ENCODE peak calls at places on chromosomes 12 and 14, in five cellular contexts. One of them, this sample, is unnamed.

GRCh38 chr12:109741286-109741969 is 27.8 kb downstream of the FAM222A start:
- DNase-seq in choroid plexus epithelial cell: no peak
- DNase-seq in AG20443: no peak
- DNase-seq in GOT3: no peak
- DNase-seq in MM.1S: no peak
- DNase-seq in this sample: no peak

GRCh38 chr14:103724116-103724515 is 8.5 kb downstream of the ZFYVE21 start:
- DNase-seq in GOT3: no peak
- DNase-seq in AG20443: peak
- DNase-seq in MM.1S: no peak
- DNase-seq in choroid plexus epithelial cell: peak
- DNase-seq in this sample: no peak

GRCh38 chr12:122244565-122245371 is 18.9 kb upstream of the DIABLO start:
- DNase-seq in choroid plexus epithelial cell: no peak
- DNase-seq in MM.1S: no peak
- DNase-seq in GOT3: no peak
- DNase-seq in AG20443: no peak
- DNase-seq in this sample: no peak

GRCh38 chr14:104515811-104516780 is 63.5 kb upstream of the C14orf180 start:
- DNase-seq in GOT3: no peak
- DNase-seq in MM.1S: no peak
- DNase-seq in AG20443: no peak
- DNase-seq in choroid plexus epithelial cell: no peak
- DNase-seq in this sample: no peak

GRCh38 chr14:76918751-76919421 is 92.7 kb downstream of the LRRC74A start:
- DNase-seq in choroid plexus epithelial cell: peak
- DNase-seq in GOT3: peak
- DNase-seq in AG20443: peak
- DNase-seq in MM.1S: no peak
- DNase-seq in this sample: no peak

GRCh38 chr12:106342397-106343212 is 14.9 kb upstream of the POLR3B start:
- DNase-seq in choroid plexus epithelial cell: peak
- DNase-seq in MM.1S: no peak
- DNase-seq in AG20443: peak
- DNase-seq in GOT3: no peak
- DNase-seq in this sample: no peak

GRCh38 chr12:75722714-75723200 is 211.3 kb upstream of the KRR1 start:
- DNase-seq in AG20443: peak
- DNase-seq in GOT3: no peak
- DNase-seq in choroid plexus epithelial cell: peak
- DNase-seq in MM.1S: peak
- DNase-seq in this sample: peak

GRCh38 chr12:96500686-96501085 is 11.3 kb downstream of the CFAP54 start:
- DNase-seq in MM.1S: peak
- DNase-seq in GOT3: no peak
- DNase-seq in AG20443: peak
- DNase-seq in choroid plexus epithelial cell: peak
- DNase-seq in this sample: peak

GRCh38 chr14:30283822-30284446 is 275.0 kb upstream of the G2E3 start:
- DNase-seq in AG20443: peak
- DNase-seq in choroid plexus epithelial cell: peak
- DNase-seq in GOT3: no peak
- DNase-seq in MM.1S: peak
- DNase-seq in this sample: peak

GRCh38 chr14:83706555-83706954 is 1823.4 kb upstream of the FLRT2 start:
- DNase-seq in AG20443: peak
- DNase-seq in MM.1S: no peak
- DNase-seq in GOT3: no peak
- DNase-seq in choroid plexus epithelial cell: peak
- DNase-seq in this sample: no peak

GRCh38 chr14:64387232-64387737 is 868 bp upstream of the MTHFD1 start:
- DNase-seq in GOT3: no peak
- DNase-seq in AG20443: peak
- DNase-seq in choroid plexus epithelial cell: peak
- DNase-seq in MM.1S: no peak
- DNase-seq in this sample: no peak

GRCh38 chr12:2052861-2053674 is at the start of gene CACNA1C:
- DNase-seq in AG20443: peak
- DNase-seq in choroid plexus epithelial cell: peak
- DNase-seq in MM.1S: peak
- DNase-seq in GOT3: peak
- DNase-seq in this sample: peak

GRCh38 chr12:53499261-53500118 is at the start of gene MAP3K12:
- DNase-seq in GOT3: peak
- DNase-seq in AG20443: peak
- DNase-seq in MM.1S: peak
- DNase-seq in choroid plexus epithelial cell: peak
- DNase-seq in this sample: peak

GRCh38 chr12:6215932-6216494 is 15.8 kb downstream of the CD9 start:
- DNase-seq in choroid plexus epithelial cell: peak
- DNase-seq in MM.1S: no peak
- DNase-seq in AG20443: peak
- DNase-seq in GOT3: peak
- DNase-seq in this sample: peak

GRCh38 chr12:113422929-113423669 is 919 bp downstream of the SDSL start:
- DNase-seq in choroid plexus epithelial cell: no peak
- DNase-seq in AG20443: no peak
- DNase-seq in GOT3: no peak
- DNase-seq in MM.1S: no peak
- DNase-seq in this sample: no peak

GRCh38 chr12:43836455-43836989 is 641 bp downstream of the TMEM117 start:
- DNase-seq in MM.1S: peak
- DNase-seq in AG20443: no peak
- DNase-seq in choroid plexus epithelial cell: peak
- DNase-seq in GOT3: no peak
- DNase-seq in this sample: peak

GRCh38 chr12:25063873-25064598 is 115.1 kb upstream of the BCAT1 start:
- DNase-seq in MM.1S: no peak
- DNase-seq in choroid plexus epithelial cell: no peak
- DNase-seq in AG20443: no peak
- DNase-seq in GOT3: no peak
- DNase-seq in this sample: no peak

GRCh38 chr14:64623576-64624165 is 73.9 kb downstream of the PPP1R36 start:
- DNase-seq in AG20443: no peak
- DNase-seq in choroid plexus epithelial cell: no peak
- DNase-seq in GOT3: no peak
- DNase-seq in MM.1S: no peak
- DNase-seq in this sample: no peak

GRCh38 chr14:99633913-99634312 is 11.0 kb upstream of the HHIPL1 start:
- DNase-seq in GOT3: no peak
- DNase-seq in MM.1S: no peak
- DNase-seq in choroid plexus epithelial cell: no peak
- DNase-seq in AG20443: no peak
- DNase-seq in this sample: no peak

GRCh38 chr12:115983226-115983798 is 294.2 kb downstream of the MED13L start:
- DNase-seq in AG20443: peak
- DNase-seq in choroid plexus epithelial cell: no peak
- DNase-seq in MM.1S: no peak
- DNase-seq in GOT3: no peak
- DNase-seq in this sample: no peak

GRCh38 chr14:67994561-67994960 is 175.0 kb downstream of the RAD51B start:
- DNase-seq in choroid plexus epithelial cell: no peak
- DNase-seq in GOT3: no peak
- DNase-seq in MM.1S: no peak
- DNase-seq in AG20443: no peak
- DNase-seq in this sample: no peak

GRCh38 chr14:102772781-102773570 is 4.3 kb upstream of the TRAF3 start:
- DNase-seq in choroid plexus epithelial cell: peak
- DNase-seq in GOT3: no peak
- DNase-seq in AG20443: no peak
- DNase-seq in MM.1S: no peak
- DNase-seq in this sample: peak

GRCh38 chr14:72558721-72559120 is 335.2 kb downstream of the DPF3 start:
- DNase-seq in AG20443: peak
- DNase-seq in choroid plexus epithelial cell: peak
- DNase-seq in GOT3: no peak
- DNase-seq in MM.1S: no peak
- DNase-seq in this sample: no peak

GRCh38 chr12:93669452-93669851 is 7.7 kb upstream of the CRADD start:
- DNase-seq in MM.1S: no peak
- DNase-seq in choroid plexus epithelial cell: no peak
- DNase-seq in AG20443: no peak
- DNase-seq in GOT3: no peak
- DNase-seq in this sample: no peak

GRCh38 chr14:92511472-92512247 is 1.9 kb upstream of the RIN3 start:
- DNase-seq in choroid plexus epithelial cell: peak
- DNase-seq in GOT3: no peak
- DNase-seq in MM.1S: no peak
- DNase-seq in AG20443: peak
- DNase-seq in this sample: no peak

GRCh38 chr12:22084852-22085251 is 38.8 kb downstream of the CMAS start:
- DNase-seq in MM.1S: no peak
- DNase-seq in AG20443: no peak
- DNase-seq in choroid plexus epithelial cell: no peak
- DNase-seq in GOT3: no peak
- DNase-seq in this sample: no peak

GRCh38 chr12:42468341-42468821 is 121.2 kb downstream of the PRICKLE1 start:
- DNase-seq in choroid plexus epithelial cell: peak
- DNase-seq in AG20443: no peak
- DNase-seq in MM.1S: peak
- DNase-seq in GOT3: no peak
- DNase-seq in this sample: peak

GRCh38 chr14:71117839-71118743 is 210.8 kb downstream of the PCNX1 start:
- DNase-seq in choroid plexus epithelial cell: peak
- DNase-seq in GOT3: no peak
- DNase-seq in MM.1S: no peak
- DNase-seq in AG20443: peak
- DNase-seq in this sample: no peak

GRCh38 chr12:31821484-31821883 is 92.7 kb upstream of the AMN1 start:
- DNase-seq in MM.1S: no peak
- DNase-seq in choroid plexus epithelial cell: no peak
- DNase-seq in GOT3: no peak
- DNase-seq in AG20443: no peak
- DNase-seq in this sample: no peak

GRCh38 chr12:9907769-9908168 is 24.4 kb downstream of the CLEC2A start:
- DNase-seq in choroid plexus epithelial cell: no peak
- DNase-seq in AG20443: no peak
- DNase-seq in MM.1S: no peak
- DNase-seq in GOT3: no peak
- DNase-seq in this sample: no peak

GRCh38 chr14:59292028-59292427 is 103.6 kb downstream of the DAAM1 start:
- DNase-seq in choroid plexus epithelial cell: no peak
- DNase-seq in AG20443: no peak
- DNase-seq in MM.1S: no peak
- DNase-seq in GOT3: no peak
- DNase-seq in this sample: no peak

GRCh38 chr12:47591795-47592194 is 114.0 kb downstream of the RPAP3 start:
- DNase-seq in MM.1S: no peak
- DNase-seq in GOT3: no peak
- DNase-seq in choroid plexus epithelial cell: peak
- DNase-seq in AG20443: no peak
- DNase-seq in this sample: no peak

GRCh38 chr12:120367924-120368788 is 808 bp downstream of the MSI1 start:
- DNase-seq in MM.1S: no peak
- DNase-seq in choroid plexus epithelial cell: no peak
- DNase-seq in GOT3: no peak
- DNase-seq in AG20443: no peak
- DNase-seq in this sample: no peak

GRCh38 chr12:96187675-96188355 is 6.4 kb upstream of the ELK3 start:
- DNase-seq in GOT3: no peak
- DNase-seq in choroid plexus epithelial cell: no peak
- DNase-seq in AG20443: no peak
- DNase-seq in MM.1S: no peak
- DNase-seq in this sample: no peak

GRCh38 chr12:45234134-45234865 is 18.4 kb downstream of the ANO6 start:
- DNase-seq in AG20443: peak
- DNase-seq in MM.1S: no peak
- DNase-seq in choroid plexus epithelial cell: peak
- DNase-seq in GOT3: no peak
- DNase-seq in this sample: no peak

GRCh38 chr14:32201816-32202467 is at the start of gene RNU6-7:
- DNase-seq in choroid plexus epithelial cell: no peak
- DNase-seq in AG20443: no peak
- DNase-seq in GOT3: no peak
- DNase-seq in MM.1S: no peak
- DNase-seq in this sample: no peak

GRCh38 chr12:114443607-114444421 is 37.9 kb upstream of the TBX5 start:
- DNase-seq in AG20443: no peak
- DNase-seq in choroid plexus epithelial cell: no peak
- DNase-seq in MM.1S: no peak
- DNase-seq in GOT3: no peak
- DNase-seq in this sample: no peak

GRCh38 chr14:68193970-68194634 is 374.5 kb downstream of the RAD51B start:
- DNase-seq in AG20443: no peak
- DNase-seq in MM.1S: no peak
- DNase-seq in choroid plexus epithelial cell: peak
- DNase-seq in GOT3: no peak
- DNase-seq in this sample: no peak

This sample was measured in RPMI8226.